ENCODE peak calls at places on chromosomes 11 and 22, in nine cellular contexts. J is stimulated activated CD4-positive, alpha-beta T cell treated with anti-CD3 and anti-CD28 coated beads, Interleukin-12 subunit alpha, Interleukin-12 subunit beta, amount 100 ng/mL, for 48 hours; S is non-pigmented ciliary epithelial cell; O is fibroblast of the conjunctiva; Y is AG10803; I is ACHN; N is fibroblast of mammary gland; Q is stimulated activated naive CD4-positive, alpha-beta T cell; P is astrocyte of the cerebellum. H is an unnamed sample.

GRCh38 chr11:95652002-95652472 is 137.5 kb downstream of the FAM76B start:
- DNase-seq in Y (no peak), P (no peak), N (peak), I (no peak), S (no peak), O (peak), Q (no peak), J (no peak), H (no peak)

GRCh38 chr11:2788751-2789140 is 89.0 kb upstream of the KCNQ1OT1 start:
- DNase-seq in S (no peak), O (no peak), P (no peak), I (no peak), J (no peak), Q (no peak), N (no peak), Y (no peak), H (no peak)

GRCh38 chr11:61091373-61092279 is 10.7 kb upstream of the CD5 start:
- DNase-seq in O (no peak), Y (peak), I (no peak), J (peak), Q (no peak), N (peak), P (no peak), S (peak), H (no peak)

GRCh38 chr22:30649430-30650007 is 13.9 kb downstream of the SLC35E4 start:
- DNase-seq in P (no peak), Q (no peak), I (peak), S (no peak), Y (peak), N (peak), J (peak), O (peak), H (no peak)

GRCh38 chr22:48921411-48921903 is 906.2 kb downstream of the BRD1 start:
- DNase-seq in J (no peak), N (no peak), O (no peak), I (no peak), Y (no peak), P (no peak), S (no peak), Q (no peak), H (no peak)

GRCh38 chr22:43825651-43826050 is 13.5 kb upstream of the EFCAB6 start:
- DNase-seq in I (no peak), Q (no peak), S (no peak), J (no peak), Y (peak), P (no peak), O (no peak), N (no peak), H (no peak)

GRCh38 chr22:49774046-49774445 is 53.6 kb downstream of the BRD1 start:
- DNase-seq in I (no peak), N (no peak), J (no peak), Y (no peak), Q (no peak), S (no peak), O (no peak), P (no peak), H (no peak)

GRCh38 chr11:77090373-77091111 is 12.1 kb upstream of the OMP start:
- DNase-seq in P (no peak), Y (no peak), J (no peak), I (no peak), O (no peak), Q (no peak), N (no peak), S (no peak), H (no peak)

GRCh38 chr11:70122490-70123198 is 44.5 kb downstream of the ANO1 start:
- DNase-seq in Q (no peak), S (no peak), P (no peak), O (no peak), Y (no peak), I (no peak), J (no peak), N (no peak), H (no peak)

GRCh38 chr11:115257286-115258077 is 246.7 kb downstream of the CADM1 start:
- DNase-seq in Y (no peak), Q (no peak), I (no peak), J (no peak), S (no peak), N (no peak), O (no peak), P (no peak), H (no peak)

GRCh38 chr11:17259931-17260499 is 16.5 kb upstream of the NUCB2 start:
- DNase-seq in O (no peak), I (no peak), S (no peak), J (no peak), N (peak), P (no peak), Q (no peak), Y (no peak), H (no peak)

GRCh38 chr11:104476454-104476853 is 312.5 kb upstream of the PDGFD start:
- DNase-seq in J (no peak), S (no peak), P (no peak), O (no peak), I (no peak), Y (no peak), N (no peak), Q (no peak), H (no peak)

GRCh38 chr22:48429621-48430020 is 1398.1 kb downstream of the BRD1 start:
- DNase-seq in S (no peak), N (no peak), O (no peak), P (no peak), I (no peak), J (no peak), Q (no peak), Y (no peak), H (no peak)

GRCh38 chr22:17235861-17236260 is 16.6 kb upstream of the ADA2 start:
- DNase-seq in J (no peak), O (no peak), S (no peak), I (no peak), P (no peak), Y (no peak), N (no peak), Q (no peak), H (no peak)

GRCh38 chr11:104852811-104853210 is 45.4 kb downstream of the CASP12 start:
- DNase-seq in N (no peak), O (no peak), Y (no peak), P (no peak), I (no peak), Q (no peak), S (no peak), J (no peak), H (no peak)

GRCh38 chr22:42984397-42984796 is 30.6 kb downstream of the PACSIN2 start:
- DNase-seq in S (no peak), I (no peak), O (no peak), P (no peak), Y (no peak), Q (no peak), N (no peak), J (no peak), H (no peak)

GRCh38 chr11:16987205-16987568 is 27.0 kb downstream of the PLEKHA7 start:
- DNase-seq in J (no peak), P (no peak), S (no peak), N (no peak), Q (no peak), O (no peak), I (no peak), Y (no peak), H (no peak)

GRCh38 chr11:23611726-23612125 is 751.5 kb upstream of the CCDC179 start:
- DNase-seq in Q (no peak), I (no peak), N (no peak), Y (no peak), P (no peak), S (no peak), J (no peak), O (no peak), H (no peak)

GRCh38 chr22:24107668-24108067 is 73.6 kb upstream of the SUSD2 start:
- DNase-seq in O (peak), J (no peak), I (peak), P (peak), Q (no peak), Y (peak), N (peak), S (peak), H (no peak)

GRCh38 chr22:23069502-23070357 is 589 bp upstream of the GNAZ start:
- DNase-seq in J (peak), Q (peak), I (peak), Y (peak), S (peak), O (peak), N (peak), P (peak), H (no peak)

GRCh38 chr11:132576706-132577105 is 955.6 kb downstream of the OPCML start:
- DNase-seq in N (peak), P (peak), Y (peak), J (no peak), Q (no peak), O (peak), S (peak), I (peak), H (peak)

GRCh38 chr11:3163241-3163981 is 1.7 kb downstream of the OSBPL5 start:
- DNase-seq in Q (no peak), S (no peak), N (no peak), P (no peak), I (no peak), O (no peak), Y (no peak), J (no peak), H (no peak)

GRCh38 chr11:102664001-102664752 is 39.0 kb upstream of the MMP20 start:
- DNase-seq in Y (no peak), Q (no peak), S (no peak), P (no peak), N (no peak), J (no peak), O (no peak), I (no peak), H (no peak)

GRCh38 chr11:77654770-77655434 is 17.3 kb upstream of the CLNS1A start:
- DNase-seq in I (no peak), J (no peak), N (no peak), Q (no peak), S (no peak), P (no peak), Y (no peak), O (no peak), H (no peak)

GRCh38 chr11:122673706-122674105 is 18.2 kb downstream of the UBASH3B start:
- DNase-seq in J (no peak), O (no peak), Q (no peak), N (peak), P (no peak), Y (no peak), I (no peak), S (no peak), H (no peak)

GRCh38 chr11:32940865-32941264 is 48.3 kb downstream of the QSER1 start:
- DNase-seq in N (no peak), I (no peak), Q (no peak), O (no peak), P (no peak), Y (no peak), J (no peak), S (no peak), H (no peak)

GRCh38 chr11:42524534-42525227 is 787.1 kb upstream of the API5 start:
- DNase-seq in I (peak), Q (no peak), N (peak), P (peak), O (peak), J (peak), Y (peak), S (no peak), H (no peak)

GRCh38 chr11:15106201-15106965 is 8.3 kb upstream of the INSC start:
- DNase-seq in Y (peak), S (peak), Q (no peak), O (no peak), I (no peak), N (peak), J (no peak), P (peak), H (no peak)

GRCh38 chr11:93291889-93292288 is 38.7 kb upstream of the DEUP1 start:
- DNase-seq in S (no peak), J (no peak), N (no peak), P (no peak), I (no peak), Y (no peak), O (no peak), Q (no peak), H (no peak)

GRCh38 chr22:31143537-31143936 is 3.2 kb upstream of the PLA2G3 start:
- DNase-seq in N (no peak), P (no peak), O (no peak), S (no peak), Q (no peak), J (no peak), Y (no peak), I (no peak), H (no peak)

GRCh38 chr22:50209893-50210292 is 9.1 kb downstream of the SELENOO start:
- DNase-seq in O (peak), P (peak), Y (peak), I (peak), J (peak), S (peak), Q (peak), N (peak), H (no peak)

GRCh38 chr22:44648821-44649566 is 53.0 kb upstream of the PRR5 start:
- DNase-seq in P (no peak), S (peak), O (peak), Q (no peak), Y (peak), J (no peak), I (no peak), N (peak), H (no peak)

H was measured in epithelial cell of proximal tubule.